ENCODE peak calls at places on chromosome 15, in eight cellular contexts. C is amygdala; B is activated CD4-positive, alpha-beta T cell treated with anti-CD3 and anti-CD28 coated beads, Interleukin-2, amount 50 U/mL, for 1 hour; J is hypothalamus; Q is fibroblast of lung; M is AG20443; P is stimulated activated CD8-positive, alpha-beta memory T cell treated with anti-CD3 and anti-CD28 coated beads, Interleukin-4, amount 100 ng/mL, for 4 hours; V is CD8-positive, alpha-beta memory T cell. Z is an unnamed sample.
A peak's percentile ranks its signal among the peaks of the same experiment; 100 is the strongest.

GRCh38 chr15:59206623-59207183 is at the start of gene LDHAL6B:
- DNase-seq in V (no peak), M (no peak), Q (no peak), P (no peak), B (no peak), C (no peak), J (no peak), Z (no peak)

GRCh38 chr15:74174216-74174965 is 881 bp downstream of the ISLR start:
- DNase-seq in V (no peak), J (no peak), P (no peak), M (peak; percentile 58), Q (no peak), C (no peak), B (no peak), Z (no peak)

GRCh38 chr15:78422571-78423340 is 15.3 kb upstream of the IREB2 start:
- DNase-seq in J (peak; percentile 1), C (no peak), M (peak; percentile 79), V (peak; percentile 39), P (peak; percentile 32), B (peak; percentile 63), Q (peak; percentile 38), Z (peak; percentile 61)

GRCh38 chr15:40118473-40118872 is 9.8 kb upstream of the BMF start:
- DNase-seq in P (no peak), V (no peak), B (no peak), J (no peak), Q (peak; percentile 41), M (no peak), C (no peak), Z (no peak)

GRCh38 chr15:48627260-48627969 is 18.1 kb downstream of the FBN1 start:
- DNase-seq in Q (peak; percentile 83), M (peak; percentile 60), V (no peak), B (no peak), P (no peak), J (no peak), C (no peak), Z (no peak)

GRCh38 chr15:95626501-95627361 is 703.8 kb upstream of the NR2F2 start:
- DNase-seq in M (no peak), B (no peak), P (no peak), J (no peak), V (no peak), C (no peak), Q (no peak), Z (no peak)

GRCh38 chr15:83973816-83974215 is 261.8 kb upstream of the GOLGA6L4 start:
- DNase-seq in C (no peak), P (no peak), B (no peak), Q (no peak), M (no peak), V (no peak), J (no peak), Z (no peak)

GRCh38 chr15:90240856-90241255 is 6.8 kb downstream of the GDPGP1 start:
- DNase-seq in Q (no peak), B (no peak), P (no peak), C (no peak), M (no peak), J (no peak), V (no peak), Z (no peak)

GRCh38 chr15:101054991-101055390 is 135.8 kb downstream of the LRRK1 start:
- DNase-seq in J (no peak), Q (no peak), B (no peak), C (no peak), M (no peak), P (no peak), V (no peak), Z (no peak)

GRCh38 chr15:67769468-67770097 is 55.7 kb upstream of the SKOR1 start:
- DNase-seq in M (no peak), J (no peak), Q (no peak), C (no peak), V (no peak), P (no peak), B (no peak), Z (no peak)

Z was measured in endothelial cell.